ENCODE peak calls at places on chromosomes 3 and 15, in four cellular contexts. One of them, this sample, is unnamed. For H3K9me3, the result is how much of the 10 kb centered on the place peaks cover.

GRCh38 chr3:99651561-99651960 is 13.2 kb downstream of the COL8A1 start:
- DNase-seq in right cardiac atrium: no peak
- DNase-seq in CD4-positive, alpha-beta memory T cell: no peak
- DNase-seq in kidney: peak
- DNase-seq in this sample: no peak

GRCh38 chr3:197329382-197329781 is 31.0 kb upstream of the DLG1 start:
- DNase-seq in right cardiac atrium: no peak
- DNase-seq in kidney: no peak
- DNase-seq in CD4-positive, alpha-beta memory T cell: no peak
- DNase-seq in this sample: no peak

GRCh38 chr3:50371133-50371670 is 11.9 kb upstream of the TMEM115 start:
- DNase-seq in right cardiac atrium: no peak
- DNase-seq in CD4-positive, alpha-beta memory T cell: no peak
- DNase-seq in kidney: no peak
- DNase-seq in this sample: no peak

GRCh38 chr15:96261575-96262034 is 68.9 kb upstream of the NR2F2 start:
- DNase-seq in right cardiac atrium: no peak
- DNase-seq in CD4-positive, alpha-beta memory T cell: no peak
- DNase-seq in kidney: no peak
- DNase-seq in this sample: no peak

GRCh38 chr3:87311309-87311708 is 34.9 kb upstream of the POU1F1 start:
- DNase-seq in CD4-positive, alpha-beta memory T cell: no peak
- DNase-seq in kidney: no peak
- DNase-seq in right cardiac atrium: no peak
- DNase-seq in this sample: no peak

GRCh38 chr3:184615396-184615795 is 53.8 kb downstream of the EPHB3 start:
- DNase-seq in CD4-positive, alpha-beta memory T cell: no peak
- DNase-seq in kidney: no peak
- DNase-seq in right cardiac atrium: no peak
- DNase-seq in this sample: no peak

GRCh38 chr3:65953301-65953812 is 85.4 kb downstream of the MAGI1 start:
- DNase-seq in CD4-positive, alpha-beta memory T cell: no peak
- DNase-seq in kidney: peak
- DNase-seq in right cardiac atrium: no peak
- DNase-seq in this sample: no peak

GRCh38 chr15:42090781-42091180 is 3.6 kb downstream of the PLA2G4D start:
- DNase-seq in CD4-positive, alpha-beta memory T cell: no peak
- DNase-seq in kidney: no peak
- DNase-seq in right cardiac atrium: no peak
- DNase-seq in this sample: no peak

GRCh38 chr15:42720071-42720470 is 16.9 kb downstream of the CDAN1 start:
- DNase-seq in right cardiac atrium: no peak
- DNase-seq in CD4-positive, alpha-beta memory T cell: no peak
- DNase-seq in kidney: no peak
- DNase-seq in this sample: no peak

GRCh38 chr3:140629351-140630137 is 48.3 kb upstream of the TRIM42 start:
- DNase-seq in kidney: no peak
- DNase-seq in right cardiac atrium: no peak
- DNase-seq in CD4-positive, alpha-beta memory T cell: no peak
- DNase-seq in this sample: no peak

GRCh38 chr3:8869613-8870012 is 93.7 kb downstream of the RAD18 start:
- DNase-seq in CD4-positive, alpha-beta memory T cell: no peak
- DNase-seq in kidney: no peak
- DNase-seq in right cardiac atrium: no peak
- DNase-seq in this sample: no peak

GRCh38 chr3:50358927-50359759 is at the start of gene TMEM115:
- DNase-seq in right cardiac atrium: peak
- DNase-seq in CD4-positive, alpha-beta memory T cell: peak
- DNase-seq in kidney: peak
- DNase-seq in this sample: peak

GRCh38 chr3:153756816-153757215 is 364.4 kb upstream of the ARHGEF26 start:
- DNase-seq in right cardiac atrium: no peak
- DNase-seq in CD4-positive, alpha-beta memory T cell: no peak
- DNase-seq in kidney: no peak
- DNase-seq in this sample: no peak

GRCh38 chr3:34008191-34008590 is 209.8 kb downstream of the PDCD6IP start:
- DNase-seq in right cardiac atrium: no peak
- DNase-seq in kidney: no peak
- DNase-seq in CD4-positive, alpha-beta memory T cell: no peak
- DNase-seq in this sample: no peak

GRCh38 chr15:40360015-40360414 is 2.0 kb downstream of the DISP2 start:
- DNase-seq in right cardiac atrium: no peak
- DNase-seq in kidney: no peak
- DNase-seq in CD4-positive, alpha-beta memory T cell: no peak
- DNase-seq in this sample: no peak

GRCh38 chr15:42732095-42732827 is 4.7 kb downstream of the CDAN1 start:
- DNase-seq in kidney: no peak
- DNase-seq in right cardiac atrium: no peak
- DNase-seq in CD4-positive, alpha-beta memory T cell: no peak
- DNase-seq in this sample: no peak

GRCh38 chr3:171842864-171843511 is at the start of gene TMEM212:
- DNase-seq in CD4-positive, alpha-beta memory T cell: no peak
- DNase-seq in right cardiac atrium: no peak
- DNase-seq in kidney: no peak
- DNase-seq in this sample: no peak

GRCh38 chr15:82919231-82919886 is 33.2 kb downstream of the HOMER2 start:
- DNase-seq in kidney: peak
- DNase-seq in right cardiac atrium: no peak
- DNase-seq in CD4-positive, alpha-beta memory T cell: no peak
- DNase-seq in this sample: no peak

GRCh38 chr3:62049033-62049432 is 324.3 kb downstream of the FEZF2 start:
- DNase-seq in kidney: no peak
- DNase-seq in right cardiac atrium: no peak
- DNase-seq in CD4-positive, alpha-beta memory T cell: no peak
- DNase-seq in this sample: no peak

GRCh38 chr3:100297784-100298183 is 36.8 kb upstream of the NIT2 start:
- DNase-seq in kidney: no peak
- DNase-seq in CD4-positive, alpha-beta memory T cell: no peak
- DNase-seq in right cardiac atrium: no peak
- DNase-seq in this sample: no peak

GRCh38 chr3:113535898-113536297 is 3.5 kb downstream of the SIDT1 start:
- DNase-seq in CD4-positive, alpha-beta memory T cell: peak
- DNase-seq in right cardiac atrium: no peak
- DNase-seq in kidney: no peak
- DNase-seq in this sample: no peak

GRCh38 chr3:169077394-169077906 is 586.1 kb downstream of the MECOM start:
- DNase-seq in right cardiac atrium: no peak
- DNase-seq in CD4-positive, alpha-beta memory T cell: no peak
- DNase-seq in kidney: no peak
- DNase-seq in this sample: no peak

GRCh38 chr3:167653750-167654149 is at the start of gene WDR49:
- DNase-seq in kidney: no peak
- DNase-seq in right cardiac atrium: no peak
- DNase-seq in CD4-positive, alpha-beta memory T cell: no peak
- DNase-seq in this sample: no peak

GRCh38 chr3:112308151-112308911 is 14.3 kb upstream of the SLC9C1 start:
- DNase-seq in kidney: peak
- DNase-seq in right cardiac atrium: no peak
- DNase-seq in CD4-positive, alpha-beta memory T cell: no peak
- DNase-seq in this sample: no peak

GRCh38 chr15:90209591-90209990 is 8.5 kb downstream of the SEMA4B start:
- DNase-seq in CD4-positive, alpha-beta memory T cell: no peak
- DNase-seq in right cardiac atrium: no peak
- DNase-seq in kidney: peak
- DNase-seq in this sample: no peak

GRCh38 chr15:31230630-31231485 is 95.8 kb upstream of the KLF13 start:
- DNase-seq in kidney: peak
- DNase-seq in right cardiac atrium: peak
- DNase-seq in CD4-positive, alpha-beta memory T cell: no peak
- DNase-seq in this sample: no peak

GRCh38 chr3:164477403-164477802 is 600.9 kb downstream of the SI start:
- DNase-seq in CD4-positive, alpha-beta memory T cell: no peak
- DNase-seq in right cardiac atrium: no peak
- DNase-seq in kidney: no peak
- DNase-seq in this sample: no peak
- H3K9me3 ChIP-seq in CD4-positive, alpha-beta memory T cell: under half
- H3K9me3 ChIP-seq in right cardiac atrium: under half
- H3K9me3 ChIP-seq in kidney: under half
- H3K9me3 ChIP-seq in this sample: under half

DNA sequence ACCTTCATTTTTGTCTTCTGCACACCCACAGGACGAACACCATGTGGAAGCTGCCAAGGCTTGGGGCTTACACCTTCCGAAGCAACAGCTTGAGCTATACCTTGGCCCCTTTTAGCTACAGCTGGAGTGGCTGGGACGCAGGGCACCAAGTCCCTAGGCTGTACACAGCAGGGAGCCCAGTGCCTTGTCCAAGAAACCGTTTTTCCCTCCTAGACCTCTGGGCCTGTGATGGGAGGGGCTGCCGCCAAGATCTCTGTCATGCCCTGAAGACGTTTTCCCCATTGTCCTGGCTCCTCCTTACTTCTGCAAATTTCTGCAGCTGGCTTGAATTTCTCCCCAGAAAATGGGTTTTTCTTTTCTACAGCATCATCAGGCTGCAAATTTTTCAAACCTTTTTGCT is 7.8 kb downstream of the CNTN4 start:
- DNase-seq in right cardiac atrium: no peak
- DNase-seq in CD4-positive, alpha-beta memory T cell: no peak
- DNase-seq in kidney: no peak
- DNase-seq in this sample: no peak
- H3K9me3 ChIP-seq in right cardiac atrium: under half
- H3K9me3 ChIP-seq in CD4-positive, alpha-beta memory T cell: under half
- H3K9me3 ChIP-seq in kidney: under half
- H3K9me3 ChIP-seq in this sample: under half

GRCh38 chr15:25188051-25188450 is 233.3 kb downstream of the SNRPN start:
- DNase-seq in CD4-positive, alpha-beta memory T cell: no peak
- DNase-seq in kidney: peak
- DNase-seq in right cardiac atrium: peak
- DNase-seq in this sample: no peak

GRCh38 chr15:25185791-25186190 is 231.0 kb downstream of the SNRPN start:
- DNase-seq in CD4-positive, alpha-beta memory T cell: no peak
- DNase-seq in right cardiac atrium: peak
- DNase-seq in kidney: peak
- DNase-seq in this sample: no peak

GRCh38 chr15:25188551-25189101 is 233.8 kb downstream of the SNRPN start:
- DNase-seq in right cardiac atrium: peak
- DNase-seq in kidney: peak
- DNase-seq in CD4-positive, alpha-beta memory T cell: no peak
- DNase-seq in this sample: no peak

GRCh38 chr15:25186411-25186810 is 231.6 kb downstream of the SNRPN start:
- DNase-seq in CD4-positive, alpha-beta memory T cell: no peak
- DNase-seq in right cardiac atrium: no peak
- DNase-seq in kidney: no peak
- DNase-seq in this sample: no peak

GRCh38 chr15:25186906-25187645 is 232.3 kb downstream of the SNRPN start:
- DNase-seq in CD4-positive, alpha-beta memory T cell: no peak
- DNase-seq in right cardiac atrium: peak
- DNase-seq in kidney: peak
- DNase-seq in this sample: no peak
- H3K9me3 ChIP-seq in CD4-positive, alpha-beta memory T cell: under half
- H3K9me3 ChIP-seq in right cardiac atrium: under half
- H3K9me3 ChIP-seq in kidney: under half
- H3K9me3 ChIP-seq in this sample: under half

GRCh38 chr15:20345401-20345958 is 196.1 kb downstream of the GOLGA6L6 start:
- DNase-seq in right cardiac atrium: peak
- DNase-seq in CD4-positive, alpha-beta memory T cell: no peak
- DNase-seq in kidney: peak
- DNase-seq in this sample: no peak

GRCh38 chr15:20341901-20342605 is 199.5 kb downstream of the GOLGA6L6 start:
- DNase-seq in kidney: peak
- DNase-seq in CD4-positive, alpha-beta memory T cell: peak
- DNase-seq in right cardiac atrium: peak
- DNase-seq in this sample: peak

GRCh38 chr15:20344601-20345400 is 196.8 kb downstream of the GOLGA6L6 start:
- DNase-seq in right cardiac atrium: peak
- DNase-seq in kidney: peak
- DNase-seq in CD4-positive, alpha-beta memory T cell: no peak
- DNase-seq in this sample: no peak

GRCh38 chr15:20340931-20341661 is 200.5 kb downstream of the GOLGA6L6 start:
- DNase-seq in kidney: peak
- DNase-seq in CD4-positive, alpha-beta memory T cell: peak
- DNase-seq in right cardiac atrium: peak
- DNase-seq in this sample: peak

GRCh38 chr15:20340331-20340811 is 201.2 kb downstream of the GOLGA6L6 start:
- DNase-seq in kidney: peak
- DNase-seq in CD4-positive, alpha-beta memory T cell: no peak
- DNase-seq in right cardiac atrium: peak
- DNase-seq in this sample: peak
- H3K9me3 ChIP-seq in kidney: under half
- H3K9me3 ChIP-seq in CD4-positive, alpha-beta memory T cell: under half
- H3K9me3 ChIP-seq in right cardiac atrium: under half
- H3K9me3 ChIP-seq in this sample: under half

GRCh38 chr3:138542977-138543376 is 51.1 kb downstream of the CEP70 start:
- DNase-seq in kidney: peak
- DNase-seq in CD4-positive, alpha-beta memory T cell: no peak
- DNase-seq in right cardiac atrium: no peak
- DNase-seq in this sample: no peak
- H3K9me3 ChIP-seq in kidney: under half
- H3K9me3 ChIP-seq in CD4-positive, alpha-beta memory T cell: under half
- H3K9me3 ChIP-seq in right cardiac atrium: under half
- H3K9me3 ChIP-seq in this sample: under half

GRCh38 chr15:72460393-72460792 is 13.7 kb upstream of the ARIH1 start:
- DNase-seq in kidney: no peak
- DNase-seq in CD4-positive, alpha-beta memory T cell: no peak
- DNase-seq in right cardiac atrium: no peak
- DNase-seq in this sample: no peak
- H3K9me3 ChIP-seq in kidney: under half
- H3K9me3 ChIP-seq in CD4-positive, alpha-beta memory T cell: under half
- H3K9me3 ChIP-seq in right cardiac atrium: under half
- H3K9me3 ChIP-seq in this sample: under half

This sample was measured in T-helper 17 cell.